ENCODE peak calls at places on chromosomes 5 and 9, in ten cellular contexts. Z, K, P, N, M, U, B, O, D and T are unnamed samples. For H3K4me1 and H3K36me3, the result is how much of the 10 kb centered on the place peaks cover.

GRCh38 chr5:132557425-132557805 is 638 bp downstream of the RAD50 start:
- DNase-seq in Z (peak), K (no peak), P (peak), N (peak), M (no peak), U (peak), B (peak), O (peak), D (peak), T (no peak)

GRCh38 chr5:16894236-16895057 is 41.6 kb downstream of the MYO10 start:
- DNase-seq in Z (no peak), K (no peak), P (peak), N (no peak), M (no peak), U (no peak), B (peak), O (peak), D (peak), T (no peak)

GRCh38 chr9:129677456-129677855 is 12.0 kb downstream of the PRRX2 start:
- DNase-seq in Z (no peak), K (no peak), P (no peak), N (no peak), M (no peak), U (no peak), B (no peak), O (no peak), D (no peak), T (no peak)

GRCh38 chr5:174065528-174066189 is 20.2 kb downstream of the NSG2 start:
- DNase-seq in Z (no peak), K (no peak), P (no peak), N (no peak), M (no peak), U (no peak), B (peak), O (no peak), D (no peak), T (no peak)

GRCh38 chr9:75108571-75108970 is 20.3 kb downstream of the OSTF1 start:
- DNase-seq in Z (peak), K (no peak), P (peak), N (no peak), M (no peak), U (peak), B (peak), O (peak), D (no peak), T (no peak)

GRCh38 chr9:106916491-106917235 is 53.7 kb downstream of the ZNF462 start:
- DNase-seq in Z (no peak), K (no peak), P (peak), N (no peak), M (no peak), U (peak), B (no peak), O (peak), D (peak), T (no peak)

GRCh38 chr5:132396589-132397001 is 27.1 kb downstream of the SLC22A5 start:
- DNase-seq in Z (no peak), K (no peak), P (no peak), N (no peak), M (no peak), U (no peak), B (no peak), O (no peak), D (no peak), T (no peak)

GRCh38 chr5:151014680-151015343 is 5.6 kb upstream of the GPX3 start:
- DNase-seq in Z (no peak), K (no peak), P (no peak), N (no peak), M (peak), U (no peak), B (no peak), O (no peak), D (no peak), T (no peak)

GRCh38 chr9:124783830-124784229 is 6.9 kb downstream of the OLFML2A start:
- DNase-seq in Z (no peak), K (peak), P (no peak), N (no peak), M (peak), U (no peak), B (no peak), O (no peak), D (no peak), T (no peak)

GRCh38 chr9:536597-537511 is 304.6 kb upstream of the DMRT1 start:
- DNase-seq in Z (no peak), K (no peak), P (no peak), N (no peak), M (no peak), U (no peak), B (no peak), O (no peak), D (no peak), T (no peak)

GRCh38 chr9:13967493-13967892 is 346.4 kb downstream of the NFIB start:
- DNase-seq in Z (no peak), K (no peak), P (no peak), N (no peak), M (no peak), U (no peak), B (no peak), O (no peak), D (no peak), T (no peak)
- H3K4me1 ChIP-seq in Z (under half), K (under half), P (under half), N (under half), M (under half), U (under half), B (under half), O (under half), D (under half), T (under half)

GRCh38 chr5:1930880-1931589 is 48.3 kb upstream of the IRX4 start:
- DNase-seq in Z (no peak), K (no peak), P (peak), N (no peak), M (peak), U (no peak), B (no peak), O (no peak), D (peak), T (no peak)

GRCh38 chr5:1930501-1930879 is 47.8 kb upstream of the IRX4 start:
- DNase-seq in Z (no peak), K (no peak), P (no peak), N (no peak), M (peak), U (no peak), B (no peak), O (no peak), D (no peak), T (no peak)

GRCh38 chr5:1929108-1929991 is 46.6 kb upstream of the IRX4 start:
- DNase-seq in Z (no peak), K (no peak), P (no peak), N (no peak), M (no peak), U (no peak), B (no peak), O (no peak), D (no peak), T (no peak)

GRCh38 chr5:1933364-1934055 is 50.8 kb upstream of the IRX4 start:
- DNase-seq in Z (no peak), K (no peak), P (no peak), N (no peak), M (no peak), U (no peak), B (no peak), O (no peak), D (no peak), T (no peak)

GRCh38 chr5:1931590-1932138 is 48.9 kb upstream of the IRX4 start:
- DNase-seq in Z (no peak), K (no peak), P (no peak), N (no peak), M (peak), U (no peak), B (peak), O (peak), D (no peak), T (no peak)
- H3K4me3 ChIP-seq in Z (peak), K (peak), P (peak), N (peak), M (peak), U (no peak), B (peak), O (no peak), D (no peak), T (peak)

DNA sequence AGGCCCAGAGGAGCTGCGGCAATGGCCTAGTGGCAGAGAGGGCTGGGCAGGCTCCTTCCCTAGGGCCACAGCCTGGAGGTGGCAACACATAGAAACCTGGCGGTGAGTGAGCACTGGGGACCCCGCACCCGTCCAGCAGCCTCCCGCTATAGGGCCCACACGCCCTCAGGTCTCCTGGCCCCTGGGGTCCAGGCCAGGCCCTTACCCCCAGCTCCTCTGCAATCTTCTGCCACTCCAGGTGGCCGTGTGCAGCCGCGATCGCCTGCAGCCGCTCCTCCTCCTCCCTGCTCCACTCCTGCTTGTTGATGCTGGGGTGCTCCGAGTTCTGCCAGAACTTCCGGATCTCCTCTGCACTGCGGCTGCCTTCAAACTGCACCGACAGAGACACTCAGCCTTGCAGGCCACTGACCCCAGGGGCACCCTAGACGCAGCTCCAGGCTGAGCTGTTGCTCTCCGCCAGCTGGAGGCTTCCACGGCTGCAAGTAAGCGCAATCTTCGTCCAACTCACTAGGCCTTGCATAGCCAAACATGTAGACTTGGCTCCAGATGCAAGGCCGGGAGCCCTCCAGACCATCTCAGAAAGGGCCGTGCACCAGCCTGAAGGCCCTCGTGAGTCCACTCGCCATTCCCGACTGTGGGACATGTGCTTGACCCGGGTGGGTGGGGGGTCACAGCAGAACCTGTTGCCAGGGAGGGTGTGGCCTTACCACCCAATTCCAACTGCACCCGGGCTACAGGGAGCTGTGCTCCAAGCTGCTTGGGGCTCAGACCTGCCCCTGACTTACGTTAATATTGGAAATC is 8.0 kb downstream of the SNAPC4 start:
- DNase-seq in Z (no peak), K (no peak), P (no peak), N (no peak), M (no peak), U (no peak), B (no peak), O (no peak), D (no peak), T (no peak)
- H3K36me3 ChIP-seq in Z (half or more), K (under half), P (under half), N (half or more), M (half or more), U (under half), B (half or more), O (under half), D (half or more), T (half or more)

GRCh38 chr9:134355561-134356278 is 29.5 kb downstream of the RXRA start:
- DNase-seq in Z (peak), K (no peak), P (no peak), N (no peak), M (no peak), U (no peak), B (peak), O (peak), D (no peak), T (no peak)
- H3K4me1 ChIP-seq in Z (half or more), K (under half), P (under half), N (under half), M (half or more), U (half or more), B (half or more), O (half or more), D (under half), T (under half)